ENCODE peak calls at places on chromosomes 3 and 15, in four cellular contexts. Z is RWPE1, Q is naive B cell, I is ELR. J is an unnamed sample.

GRCh38 chr3:57026918-57027317 is 33.5 kb upstream of the SPATA12 start:
- DNase-seq in Z (no peak), Q (no peak), I (peak), J (no peak)

GRCh38 chr3:30181546-30181945 is 424.9 kb upstream of the TGFBR2 start:
- DNase-seq in Z (no peak), Q (no peak), I (no peak), J (no peak)

GRCh38 chr3:4703054-4703480 is 209.9 kb downstream of the ITPR1 start:
- DNase-seq in Z (no peak), Q (no peak), I (no peak), J (no peak)

GRCh38 chr15:91128028-91128427 is 28.0 kb downstream of the SV2B start:
- DNase-seq in Z (no peak), Q (no peak), I (no peak), J (no peak)

GRCh38 chr3:133328373-133328772 is 71.5 kb upstream of the BFSP2 start:
- DNase-seq in Z (no peak), Q (no peak), I (no peak), J (no peak)

GRCh38 chr3:108705045-108705444 is 52.2 kb downstream of the RETNLB start:
- DNase-seq in Z (no peak), Q (no peak), I (no peak), J (no peak)

GRCh38 chr3:38129058-38129457 is 7.9 kb downstream of the ACAA1 start:
- DNase-seq in Z (no peak), Q (no peak), I (no peak), J (no peak)

GRCh38 chr3:78398401-78398800 is 1358.5 kb downstream of the ROBO2 start:
- DNase-seq in Z (no peak), Q (no peak), I (no peak), J (no peak)

GRCh38 chr3:53729130-53729529 is 117.1 kb downstream of the CHDH start:
- DNase-seq in Z (no peak), Q (no peak), I (no peak), J (no peak)

GRCh38 chr3:172580680-172581079 is 57.5 kb upstream of the TNFSF10 start:
- DNase-seq in Z (no peak), Q (no peak), I (no peak), J (no peak)

GRCh38 chr3:28467414-28467813 is 118.8 kb upstream of the AZI2 start:
- DNase-seq in Z (no peak), Q (no peak), I (peak), J (no peak)

GRCh38 chr3:38577089-38578080 is 72.1 kb downstream of the SCN5A start:
- DNase-seq in Z (no peak), Q (no peak), I (no peak), J (no peak)

GRCh38 chr15:101070024-101070423 is 150.9 kb downstream of the LRRK1 start:
- DNase-seq in Z (no peak), Q (no peak), I (no peak), J (no peak)

GRCh38 chr3:4823986-4824947 is 155.0 kb upstream of the BHLHE40 start:
- DNase-seq in Z (no peak), Q (no peak), I (no peak), J (no peak)

J was measured in immature natural killer cell.